ENCODE peak calls at places on chromosomes 13 and 19, in five cellular contexts. One of them, this sample, is unnamed.

GRCh38 chr13:50693755-50694154 is 149.7 kb downstream of the DLEU7 start:
- DNase-seq in BE2C: no peak
- DNase-seq in ascending aorta: no peak
- DNase-seq in heart left ventricle: peak; percentile 72
- DNase-seq in breast epithelium: no peak
- DNase-seq in this sample: no peak

GRCh38 chr13:23378009-23378632 is 55.4 kb downstream of the SACS start:
- DNase-seq in BE2C: no peak
- DNase-seq in ascending aorta: peak; percentile 17
- DNase-seq in heart left ventricle: no peak
- DNase-seq in breast epithelium: no peak
- DNase-seq in this sample: no peak

GRCh38 chr13:96904232-96904631 is 90.0 kb downstream of the OXGR1 start:
- DNase-seq in BE2C: no peak
- DNase-seq in ascending aorta: no peak
- DNase-seq in heart left ventricle: no peak
- DNase-seq in breast epithelium: no peak
- DNase-seq in this sample: no peak

GRCh38 chr19:16001481-16002312 is 52.9 kb downstream of the OR10H4 start:
- DNase-seq in BE2C: no peak
- DNase-seq in ascending aorta: no peak
- DNase-seq in heart left ventricle: no peak
- DNase-seq in breast epithelium: no peak
- DNase-seq in this sample: no peak

GRCh38 chr13:67769063-67769986 is 539.2 kb upstream of the PCDH9 start:
- DNase-seq in BE2C: no peak
- DNase-seq in ascending aorta: no peak
- DNase-seq in heart left ventricle: peak; percentile 23
- DNase-seq in breast epithelium: no peak
- DNase-seq in this sample: no peak

GRCh38 chr19:16429066-16429758 is 42.6 kb downstream of the EPS15L1 start:
- DNase-seq in BE2C: no peak
- DNase-seq in ascending aorta: no peak
- DNase-seq in heart left ventricle: peak; percentile 81
- DNase-seq in breast epithelium: peak; percentile 59
- DNase-seq in this sample: no peak

GRCh38 chr19:33216198-33216830 is 9.3 kb downstream of the SLC7A10 start:
- DNase-seq in BE2C: no peak
- DNase-seq in ascending aorta: no peak
- DNase-seq in heart left ventricle: no peak
- DNase-seq in breast epithelium: no peak
- DNase-seq in this sample: no peak

GRCh38 chr13:48942131-48942530 is 33.6 kb upstream of the FNDC3A start:
- DNase-seq in BE2C: no peak
- DNase-seq in ascending aorta: no peak
- DNase-seq in heart left ventricle: no peak
- DNase-seq in breast epithelium: no peak
- DNase-seq in this sample: no peak

GRCh38 chr19:34217952-34218817 is 36.2 kb upstream of the GARRE1 start:
- DNase-seq in BE2C: no peak
- DNase-seq in ascending aorta: no peak
- DNase-seq in heart left ventricle: no peak
- DNase-seq in breast epithelium: peak; percentile 34
- DNase-seq in this sample: no peak

GRCh38 chr19:4679416-4679815 is 9.3 kb upstream of the MYDGF start:
- DNase-seq in BE2C: no peak
- DNase-seq in ascending aorta: no peak
- DNase-seq in heart left ventricle: no peak
- DNase-seq in breast epithelium: no peak
- DNase-seq in this sample: no peak

DNA sequence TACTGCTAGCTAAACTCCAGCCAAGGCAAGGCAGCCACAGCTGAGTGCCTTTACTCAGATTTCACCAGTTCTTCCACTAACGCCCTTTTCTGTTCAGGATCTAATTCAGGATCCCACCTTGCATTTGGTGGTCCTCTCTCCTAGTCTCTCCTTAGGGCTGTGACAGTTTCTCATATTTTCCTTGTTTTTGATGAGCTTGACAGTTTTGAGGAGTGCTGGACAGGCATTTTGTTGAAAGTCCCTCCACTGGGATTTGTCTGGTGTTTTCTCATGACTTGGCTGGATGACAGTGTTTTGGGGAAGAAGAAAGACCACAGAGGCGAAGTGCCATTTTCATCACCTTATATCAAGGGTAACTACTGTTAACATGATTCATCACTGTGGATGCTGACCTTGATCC is 162.3 kb upstream of the TSC22D1 start:
- DNase-seq in BE2C: no peak
- DNase-seq in ascending aorta: no peak
- DNase-seq in heart left ventricle: no peak
- DNase-seq in breast epithelium: no peak
- DNase-seq in this sample: no peak
- H3K4me1 ChIP-seq in BE2C: no peaks in the 10 kb centered on the region
- H3K4me1 ChIP-seq in ascending aorta: peaks cover 6% of the 10 kb centered on the region
- H3K4me1 ChIP-seq in heart left ventricle: no peaks in the 10 kb centered on the region
- H3K4me1 ChIP-seq in breast epithelium: no peaks in the 10 kb centered on the region
- H3K4me1 ChIP-seq in this sample: peaks cover 9% of the 10 kb centered on the region

GRCh38 chr19:18423258-18424020 is 4.2 kb downstream of the SSBP4 start:
- DNase-seq in BE2C: no peak
- DNase-seq in ascending aorta: no peak
- DNase-seq in heart left ventricle: no peak
- DNase-seq in breast epithelium: no peak
- DNase-seq in this sample: no peak
- H3K4me1 ChIP-seq in BE2C: peaks cover 13% of the 10 kb centered on the region
- H3K4me1 ChIP-seq in ascending aorta: peaks cover 35% of the 10 kb centered on the region
- H3K4me1 ChIP-seq in heart left ventricle: peaks cover 69% of the 10 kb centered on the region
- H3K4me1 ChIP-seq in breast epithelium: peaks cover 18% of the 10 kb centered on the region
- H3K4me1 ChIP-seq in this sample: peaks cover 80% of the 10 kb centered on the region

DNA sequence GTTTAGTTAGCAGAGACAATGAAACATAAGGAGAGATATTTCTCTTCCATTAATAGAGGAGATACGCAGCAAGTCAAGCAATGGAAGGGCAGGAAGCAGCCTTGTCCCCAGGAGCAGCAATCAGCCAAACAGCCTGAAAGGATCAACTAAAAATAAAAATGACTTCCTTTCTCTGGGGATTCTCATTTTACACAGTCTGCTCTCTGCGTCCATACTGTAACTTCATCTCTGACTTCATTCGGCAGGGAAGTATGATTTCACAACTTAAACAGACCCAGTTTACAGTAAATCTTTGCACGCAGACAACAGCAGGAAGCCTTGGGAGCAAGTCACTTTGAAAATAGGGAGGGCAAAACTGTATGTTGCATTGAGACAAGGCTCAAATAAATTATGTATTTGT is 826.7 kb downstream of the DIAPH3 start:
- DNase-seq in BE2C: no peak
- DNase-seq in ascending aorta: no peak
- DNase-seq in heart left ventricle: no peak
- DNase-seq in breast epithelium: no peak
- DNase-seq in this sample: no peak
- H3K4me1 ChIP-seq in BE2C: no peaks in the 10 kb centered on the region
- H3K4me1 ChIP-seq in ascending aorta: no peaks in the 10 kb centered on the region
- H3K4me1 ChIP-seq in heart left ventricle: peaks cover 26% of the 10 kb centered on the region
- H3K4me1 ChIP-seq in breast epithelium: no peaks in the 10 kb centered on the region
- H3K4me1 ChIP-seq in this sample: no peaks in the 10 kb centered on the region

GRCh38 chr19:1412323-1412923 is 5.0 kb downstream of the DAZAP1 start:
- DNase-seq in BE2C: no peak
- DNase-seq in ascending aorta: no peak
- DNase-seq in heart left ventricle: no peak
- DNase-seq in breast epithelium: no peak
- DNase-seq in this sample: no peak
- H3K4me1 ChIP-seq in BE2C: peaks cover 27% of the 10 kb centered on the region
- H3K4me1 ChIP-seq in ascending aorta: peaks cover 54% of the 10 kb centered on the region
- H3K4me1 ChIP-seq in heart left ventricle: peaks cover 76% of the 10 kb centered on the region
- H3K4me1 ChIP-seq in breast epithelium: peaks cover 59% of the 10 kb centered on the region
- H3K4me1 ChIP-seq in this sample: peaks cover 88% of the 10 kb centered on the region

GRCh38 chr19:2456301-2456570 is 523 bp downstream of the LMNB2 start:
- DNase-seq in BE2C: no peak
- DNase-seq in ascending aorta: no peak
- DNase-seq in heart left ventricle: no peak
- DNase-seq in breast epithelium: no peak
- DNase-seq in this sample: no peak

GRCh38 chr19:2454199-2454961 is 2.4 kb downstream of the LMNB2 start:
- DNase-seq in BE2C: no peak
- DNase-seq in ascending aorta: no peak
- DNase-seq in heart left ventricle: no peak
- DNase-seq in breast epithelium: no peak
- DNase-seq in this sample: no peak

GRCh38 chr19:2455481-2456300 is 1.1 kb downstream of the LMNB2 start:
- DNase-seq in BE2C: peak; percentile 44
- DNase-seq in ascending aorta: no peak
- DNase-seq in heart left ventricle: peak; percentile 68
- DNase-seq in breast epithelium: no peak
- DNase-seq in this sample: no peak

GRCh38 chr19:2453431-2454025 is 3.2 kb downstream of the LMNB2 start:
- DNase-seq in BE2C: no peak
- DNase-seq in ascending aorta: no peak
- DNase-seq in heart left ventricle: peak; percentile 59
- DNase-seq in breast epithelium: no peak
- DNase-seq in this sample: no peak

DNA sequence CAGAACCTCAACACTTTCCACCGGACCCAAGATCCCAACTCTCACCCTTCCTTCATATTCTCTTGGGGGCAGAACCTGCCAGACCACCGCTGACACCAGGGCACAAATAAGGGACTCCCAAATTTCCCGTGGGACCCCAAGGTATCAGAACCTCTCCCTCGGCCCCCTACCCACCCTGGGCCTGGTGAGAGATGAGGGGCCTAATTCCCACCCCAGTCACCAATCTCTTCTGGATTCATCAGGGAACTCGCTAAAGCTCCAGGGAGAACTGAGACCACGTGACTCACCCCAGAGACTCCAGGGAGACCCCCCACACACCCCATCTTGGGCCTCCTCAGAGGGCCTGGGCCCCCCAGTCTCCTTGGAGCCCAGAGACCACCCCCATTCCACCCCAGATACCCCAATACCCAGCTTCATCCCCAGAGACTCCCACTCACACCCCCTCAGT is 1.8 kb downstream of the LMNB2 start:
- DNase-seq in BE2C: no peak
- DNase-seq in ascending aorta: no peak
- DNase-seq in heart left ventricle: no peak
- DNase-seq in breast epithelium: no peak
- DNase-seq in this sample: no peak
- H3K4me1 ChIP-seq in BE2C: no peaks in the 10 kb centered on the region
- H3K4me1 ChIP-seq in ascending aorta: peaks cover 13% of the 10 kb centered on the region
- H3K4me1 ChIP-seq in heart left ventricle: peaks cover 15% of the 10 kb centered on the region
- H3K4me1 ChIP-seq in breast epithelium: no peaks in the 10 kb centered on the region
- H3K4me1 ChIP-seq in this sample: peaks cover 14% of the 10 kb centered on the region

DNA sequence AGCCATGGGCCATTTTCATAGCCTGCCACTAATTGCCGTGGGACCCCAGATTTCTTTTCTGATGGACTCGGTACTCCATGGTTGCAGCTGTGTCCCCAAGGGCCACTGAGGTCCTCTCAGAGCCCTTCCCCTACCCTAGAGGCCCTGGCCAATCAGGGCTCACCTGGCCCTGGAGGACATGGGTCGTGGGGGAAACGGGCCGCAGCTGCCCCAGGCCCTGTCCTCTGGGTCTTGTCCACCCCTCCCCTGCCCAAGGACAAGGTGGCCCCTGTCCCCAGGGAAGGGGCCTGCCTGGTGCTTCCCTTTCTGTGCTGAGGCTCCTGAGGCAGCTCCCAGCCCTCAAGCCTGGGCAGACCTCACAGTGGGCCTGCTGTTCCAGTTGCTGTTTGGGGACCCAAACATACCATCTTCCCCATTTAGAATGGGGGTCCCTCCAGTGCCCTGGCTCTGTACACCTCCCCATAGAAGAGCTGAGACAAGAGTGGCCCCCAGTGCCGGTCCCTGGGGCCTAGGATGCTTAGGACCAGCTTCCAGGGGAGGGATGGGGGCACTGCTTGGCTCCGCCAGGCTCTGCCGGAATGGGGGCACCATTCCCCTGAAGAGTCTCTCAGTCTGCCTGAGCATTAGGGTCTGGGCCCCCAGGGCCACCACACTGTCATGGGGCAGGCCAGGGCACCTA is 3.2 kb downstream of the RAB11B start:
- DNase-seq in BE2C: no peak
- DNase-seq in ascending aorta: no peak
- DNase-seq in heart left ventricle: no peak
- DNase-seq in breast epithelium: no peak
- DNase-seq in this sample: no peak
- H3K4me1 ChIP-seq in BE2C: peaks cover 7% of the 10 kb centered on the region
- H3K4me1 ChIP-seq in ascending aorta: peaks cover 52% of the 10 kb centered on the region
- H3K4me1 ChIP-seq in heart left ventricle: peaks cover 75% of the 10 kb centered on the region
- H3K4me1 ChIP-seq in breast epithelium: peaks cover 14% of the 10 kb centered on the region
- H3K4me1 ChIP-seq in this sample: peaks cover 82% of the 10 kb centered on the region

DNA sequence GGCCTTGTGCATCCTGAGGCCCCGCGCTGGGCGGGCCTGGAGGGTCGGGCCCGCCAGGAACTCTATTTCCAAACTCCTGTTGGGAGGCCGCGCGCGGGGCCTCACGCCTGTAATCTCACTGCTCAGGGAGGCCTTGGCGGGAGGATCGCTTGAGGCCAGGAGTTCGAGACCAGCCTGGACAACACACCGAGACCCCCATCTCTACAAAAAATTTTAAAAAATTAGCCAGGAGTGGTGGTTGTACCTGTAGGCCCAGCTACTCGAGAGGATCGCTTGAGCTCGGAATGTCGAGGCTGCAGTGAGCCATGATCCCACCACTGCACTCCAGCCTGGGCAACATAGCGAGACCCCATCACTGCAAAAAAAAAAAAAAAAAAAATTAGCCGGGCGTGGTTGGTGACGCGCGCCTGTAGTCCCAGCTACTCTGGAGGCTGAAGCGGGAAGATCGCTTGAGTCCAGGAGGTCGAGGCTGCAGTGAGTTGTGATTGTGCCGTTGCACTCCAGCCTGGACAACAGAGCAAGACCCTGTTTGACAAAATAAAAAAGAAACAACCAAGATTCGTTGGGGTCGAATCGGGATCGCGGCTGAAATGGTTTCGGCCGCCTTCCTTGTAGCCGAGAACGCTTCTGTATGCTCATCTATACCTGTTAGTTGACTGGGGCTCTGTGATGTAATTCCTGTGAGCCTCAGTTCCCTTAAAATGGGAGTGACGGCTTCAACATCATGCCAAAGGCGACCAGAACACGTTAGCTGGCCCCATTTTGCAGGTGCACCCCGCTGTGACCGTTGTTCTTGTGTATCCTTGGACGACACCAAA is 636 bp downstream of the SF3A2 start:
- DNase-seq in BE2C: no peak
- DNase-seq in ascending aorta: no peak
- DNase-seq in heart left ventricle: no peak
- DNase-seq in breast epithelium: no peak
- DNase-seq in this sample: no peak
- H3K4me1 ChIP-seq in BE2C: peaks cover 2% of the 10 kb centered on the region
- H3K4me1 ChIP-seq in ascending aorta: peaks cover 50% of the 10 kb centered on the region
- H3K4me1 ChIP-seq in heart left ventricle: peaks cover 67% of the 10 kb centered on the region
- H3K4me1 ChIP-seq in breast epithelium: peaks cover 18% of the 10 kb centered on the region
- H3K4me1 ChIP-seq in this sample: peaks cover 81% of the 10 kb centered on the region